ENCODE peak calls at places on chromosome 3, in five cellular contexts. K is ovary, B is A549, D is NCI-H1436, V is EH. P is an unnamed sample.

GRCh38 chr3:185049710-185050109 is 103.2 kb downstream of the C3orf70 start:
- DNase-seq in K (no peak), B (no peak), D (no peak), V (no peak), P (no peak)

GRCh38 chr3:56135941-56136340 is 332.3 kb downstream of the ERC2 start:
- DNase-seq in K (no peak), B (no peak), D (no peak), V (no peak), P (no peak)

GRCh38 chr3:185807455-185808068 is 17.3 kb downstream of the IGF2BP2 start:
- DNase-seq in K (no peak), B (no peak), D (no peak), V (peak), P (no peak)

GRCh38 chr3:17845026-17845425 is 102.6 kb upstream of the TBC1D5 start:
- DNase-seq in K (no peak), B (no peak), D (no peak), V (no peak), P (no peak)

GRCh38 chr3:32719931-32720330 is 34.9 kb downstream of the CNOT10 start:
- DNase-seq in K (no peak), B (no peak), D (no peak), V (no peak), P (no peak)

GRCh38 chr3:45597581-45597980 is 3.0 kb downstream of the LIMD1 start:
- DNase-seq in K (no peak), B (no peak), D (no peak), V (no peak), P (no peak)

GRCh38 chr3:146065573-146066006 is 95.4 kb downstream of the PLOD2 start:
- DNase-seq in K (no peak), B (no peak), D (peak), V (peak), P (no peak)

GRCh38 chr3:143627336-143627735 is 220.9 kb downstream of the SLC9A9 start:
- DNase-seq in K (no peak), B (no peak), D (no peak), V (peak), P (no peak)

GRCh38 chr3:172569128-172570008 is 46.1 kb upstream of the TNFSF10 start:
- DNase-seq in K (no peak), B (no peak), D (no peak), V (no peak), P (no peak)

GRCh38 chr3:25047058-25047457 is 381.0 kb upstream of the RARB start:
- DNase-seq in K (no peak), B (no peak), D (peak), V (peak), P (no peak)

GRCh38 chr3:52022323-52023100 is 26.8 kb upstream of the RPL29 start:
- DNase-seq in K (no peak), B (no peak), D (no peak), V (peak), P (no peak)

GRCh38 chr3:128784228-128784627 is 58.2 kb downstream of the RAB7A start:
- DNase-seq in K (no peak), B (peak), D (no peak), V (no peak), P (no peak)

GRCh38 chr3:192875971-192876565 is 41.6 kb downstream of the MB21D2 start:
- DNase-seq in K (no peak), B (no peak), D (no peak), V (peak), P (no peak)

GRCh38 chr3:128584412-128585020 is 66.1 kb downstream of the RPN1 start:
- DNase-seq in K (peak), B (peak), D (peak), V (peak), P (no peak)

GRCh38 chr3:70982700-70983140 is 600.8 kb downstream of the FOXP1 start:
- DNase-seq in K (no peak), B (peak), D (no peak), V (peak), P (no peak)

GRCh38 chr3:184375747-184376495 is 2.1 kb downstream of the THPO start:
- DNase-seq in K (no peak), B (no peak), D (no peak), V (no peak), P (no peak)

GRCh38 chr3:122324871-122325323 is at the start of gene CSTA:
- DNase-seq in K (no peak), B (no peak), D (no peak), V (no peak), P (no peak)

GRCh38 chr3:190694335-190695001 is 168.0 kb downstream of the GMNC start:
- DNase-seq in K (no peak), B (no peak), D (no peak), V (no peak), P (no peak)

GRCh38 chr3:115340586-115340985 is 193.5 kb upstream of the ZBTB20 start:
- DNase-seq in K (no peak), B (no peak), D (no peak), V (no peak), P (no peak)

GRCh38 chr3:21435871-21436270 is 315.1 kb downstream of the ZNF385D start:
- DNase-seq in K (no peak), B (no peak), D (no peak), V (peak), P (no peak)

GRCh38 chr3:100033184-100033583 is 81.1 kb downstream of the FILIP1L start:
- DNase-seq in K (peak), B (no peak), D (no peak), V (peak), P (no peak)

GRCh38 chr3:89606151-89606550 is 498.7 kb downstream of the EPHA3 start:
- DNase-seq in K (no peak), B (no peak), D (no peak), V (no peak), P (no peak)

GRCh38 chr3:41097896-41098496 is 101.3 kb upstream of the CTNNB1 start:
- DNase-seq in K (no peak), B (no peak), D (no peak), V (no peak), P (no peak)

GRCh38 chr3:114498779-114499370 is 205.0 kb downstream of the TIGIT start:
- DNase-seq in K (no peak), B (peak), D (peak), V (peak), P (no peak)

GRCh38 chr3:194888916-194889315 is 203.2 kb downstream of the FAM43A start:
- DNase-seq in K (no peak), B (no peak), D (no peak), V (no peak), P (no peak)

GRCh38 chr3:176941674-176942073 is 255.6 kb downstream of the TBL1XR1 start:
- DNase-seq in K (no peak), B (no peak), D (no peak), V (no peak), P (no peak)

GRCh38 chr3:182959474-182960350 is 20.6 kb downstream of the DCUN1D1 start:
- DNase-seq in K (no peak), B (no peak), D (peak), V (no peak), P (no peak)

GRCh38 chr3:38662544-38662943 is 13.1 kb upstream of the SCN5A start:
- DNase-seq in K (no peak), B (no peak), D (no peak), V (peak), P (no peak)

P was measured in GM10248.